ENCODE peak calls at places on chromosomes 7 and 10, in seven cellular contexts. H is GM23248, V is thoracic aorta, R is H1, I is stomach, U is WERI-Rb-1, A is mucosa of descending colon. C is an unnamed sample. For H3K36me3, the result is how much of the 10 kb centered on the place peaks cover.

GRCh38 chr7:137949416-137950262 is 52.2 kb downstream of the CREB3L2 start:
- DNase-seq in U (no peak), A (no peak), V (no peak), R (no peak), H (no peak), I (no peak), C (no peak)

GRCh38 chr10:61899997-61900828 is 1.3 kb upstream of the ARID5B start:
- DNase-seq in H (peak), R (no peak), U (peak), I (peak), V (no peak), A (peak), C (peak)

GRCh38 chr7:108001759-108002725 is 919 bp downstream of the LAMB1 start:
- DNase-seq in V (no peak), R (no peak), H (peak), I (no peak), U (peak), A (no peak), C (no peak)

GRCh38 chr7:88184848-88185304 is 35.0 kb downstream of the SRI start:
- DNase-seq in V (no peak), A (no peak), R (no peak), U (no peak), I (no peak), H (peak), C (no peak)

GRCh38 chr7:88115258-88116195 is 104.3 kb downstream of the SRI start:
- DNase-seq in R (no peak), V (no peak), U (no peak), I (no peak), H (peak), A (no peak), C (no peak)

GRCh38 chr7:105782391-105783063 is 93.9 kb downstream of the ATXN7L1 start:
- DNase-seq in V (no peak), U (no peak), H (peak), I (no peak), R (no peak), A (no peak), C (no peak)

GRCh38 chr7:57404343-57404966 is 45.5 kb upstream of the ZNF716 start:
- DNase-seq in U (no peak), H (no peak), V (no peak), R (no peak), I (no peak), A (peak), C (no peak)

GRCh38 chr7:27176962-27177794 is 3.1 kb upstream of the HOXA10 start:
- DNase-seq in H (peak), R (no peak), U (peak), A (no peak), I (no peak), V (no peak), C (no peak)

GRCh38 chr7:148572067-148572522 is 18.5 kb upstream of the C7orf33 start:
- DNase-seq in I (no peak), A (no peak), H (no peak), R (no peak), U (no peak), V (no peak), C (no peak)

DNA sequence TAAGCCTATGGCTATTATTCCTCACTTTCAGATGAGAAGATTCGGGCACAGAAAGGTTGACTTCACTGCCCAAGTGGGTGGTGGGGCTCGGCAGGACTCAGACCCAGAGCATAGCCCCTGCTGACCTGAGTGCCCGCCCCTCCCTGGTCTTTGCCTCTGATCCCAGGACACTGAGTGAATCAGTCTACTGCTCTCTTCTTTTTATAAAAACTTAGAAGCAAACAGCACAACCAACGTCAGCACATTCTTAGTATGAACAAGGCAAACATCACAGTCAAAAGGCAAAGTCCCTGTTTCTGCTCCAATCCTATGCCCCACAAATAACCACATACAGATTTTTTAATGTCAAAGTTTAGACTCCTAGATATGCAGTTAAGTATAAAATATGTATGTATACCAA is 237.8 kb downstream of the ZMYND11 start:
- DNase-seq in V (no peak), U (no peak), I (no peak), H (peak), R (no peak), A (no peak), C (no peak)
- H3K36me3 ChIP-seq in V (under half), U (under half), I (half or more), H (under half), R (under half), A (under half), C (under half)

GRCh38 chr10:112969542-112969941 is 19.5 kb downstream of the TCF7L2 start:
- DNase-seq in U (no peak), I (no peak), H (no peak), R (no peak), A (peak), V (no peak), C (no peak)
- H3K36me3 ChIP-seq in U (under half), I (half or more), H (under half), R (under half), A (under half), V (under half), C (under half)

DNA sequence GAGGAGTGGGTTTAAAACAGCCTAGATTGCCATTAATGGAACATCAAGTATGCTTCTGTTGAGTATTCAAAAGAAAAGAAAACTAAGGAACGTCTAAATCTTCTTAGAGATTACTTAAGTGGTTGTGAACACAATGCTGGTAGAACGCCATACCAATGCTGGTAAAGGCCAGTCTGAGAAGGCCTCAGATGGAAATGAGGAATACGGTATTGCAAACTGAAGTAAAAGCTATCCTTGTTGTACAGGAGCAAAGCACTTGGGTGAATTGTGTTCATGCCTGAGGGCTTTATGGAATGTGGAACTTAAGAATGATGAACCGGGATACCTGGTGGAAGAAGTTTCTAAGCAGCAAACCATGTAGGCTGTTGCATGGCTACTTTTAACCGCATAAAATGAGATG is 208.0 kb downstream of the KCND2 start:
- DNase-seq in V (no peak), H (no peak), A (no peak), U (no peak), R (no peak), I (no peak), C (no peak)
- H3K36me3 ChIP-seq in V (under half), H (under half), A (under half), U (under half), R (under half), I (under half), C (under half)

GRCh38 chr7:128777156-128778123 is 1.8 kb upstream of the OPN1SW start:
- DNase-seq in R (no peak), V (no peak), U (no peak), I (no peak), H (peak), A (no peak), C (no peak)

GRCh38 chr7:128775744-128776474 is at the start of gene OPN1SW:
- DNase-seq in H (no peak), I (no peak), U (no peak), V (no peak), R (no peak), A (no peak), C (no peak)

GRCh38 chr7:128774921-128775320 is 673 bp downstream of the OPN1SW start:
- DNase-seq in U (no peak), A (no peak), V (no peak), H (no peak), R (no peak), I (no peak), C (no peak)

GRCh38 chr7:128773604-128774003 is 2.0 kb downstream of the OPN1SW start:
- DNase-seq in A (no peak), R (no peak), V (no peak), I (no peak), H (no peak), U (no peak), C (no peak)

DNA sequence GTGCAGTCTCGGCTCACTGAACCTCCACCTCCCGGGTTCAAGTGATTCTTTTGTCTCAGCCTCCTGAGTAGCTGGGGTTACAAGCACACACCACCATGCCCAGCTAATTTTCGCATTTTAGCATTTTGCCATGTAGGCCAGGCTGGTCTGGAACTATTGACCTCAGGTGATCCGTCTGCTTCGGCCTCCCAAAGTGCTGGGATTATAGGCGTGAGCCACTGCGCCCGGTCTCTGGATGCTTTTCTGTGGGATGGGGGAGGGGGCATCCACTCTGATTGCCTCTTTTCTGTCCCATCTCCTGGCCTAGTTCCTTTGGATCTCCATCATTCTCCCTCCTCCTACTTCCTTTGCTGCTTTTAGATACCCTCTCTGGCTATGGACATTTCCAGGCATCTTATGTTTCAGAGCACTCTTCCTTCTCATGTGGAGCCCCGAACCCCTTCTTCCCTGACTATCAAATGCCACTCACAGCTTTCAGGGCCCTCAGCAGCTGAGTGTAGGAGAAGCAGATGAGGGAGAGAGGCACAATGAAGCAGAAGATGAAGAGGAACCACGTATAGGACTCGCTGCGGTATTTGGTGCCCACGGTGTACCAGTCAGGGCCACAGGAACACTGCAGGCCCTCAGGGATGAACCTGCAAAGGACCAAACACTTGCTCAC is 1.4 kb downstream of the OPN1SW start:
- DNase-seq in A (no peak), I (no peak), R (no peak), U (no peak), H (no peak), V (no peak), C (no peak)
- H3K36me3 ChIP-seq in A (under half), I (under half), R (under half), U (under half), H (half or more), V (under half), C (under half)

GRCh38 chr7:94420321-94420720 is 25.6 kb downstream of the COL1A2 start:
- DNase-seq in A (no peak), R (no peak), H (peak), I (no peak), V (no peak), U (no peak), C (no peak)
- H3K36me3 ChIP-seq in A (under half), R (half or more), H (half or more), I (under half), V (half or more), U (under half), C (under half)

GRCh38 chr7:123548406-123548805 is 9.2 kb downstream of the NDUFA5 start:
- DNase-seq in A (no peak), U (no peak), R (no peak), V (no peak), I (no peak), H (peak), C (no peak)
- H3K36me3 ChIP-seq in A (under half), U (half or more), R (under half), V (under half), I (half or more), H (under half), C (under half)

GRCh38 chr10:78071140-78071856 is 37.6 kb downstream of the RPS24 start:
- DNase-seq in I (no peak), A (no peak), H (no peak), R (no peak), U (no peak), V (no peak), C (no peak)

GRCh38 chr10:78071857-78072179 is 38.2 kb downstream of the RPS24 start:
- DNase-seq in A (no peak), H (no peak), V (no peak), U (no peak), I (no peak), R (no peak), C (no peak)

GRCh38 chr10:78069151-78069550 is 35.5 kb downstream of the RPS24 start:
- DNase-seq in V (no peak), A (no peak), U (no peak), R (no peak), H (no peak), I (no peak), C (no peak)

GRCh38 chr10:78070726-78071125 is 37.1 kb downstream of the RPS24 start:
- DNase-seq in A (no peak), R (no peak), I (no peak), U (no peak), H (no peak), V (no peak), C (no peak)

GRCh38 chr10:78072504-78072903 is 38.8 kb downstream of the RPS24 start:
- DNase-seq in A (no peak), I (no peak), V (no peak), H (no peak), U (no peak), R (no peak), C (no peak)
- H3K36me3 ChIP-seq in A (under half), I (under half), V (under half), H (under half), U (under half), R (under half), C (under half)

DNA sequence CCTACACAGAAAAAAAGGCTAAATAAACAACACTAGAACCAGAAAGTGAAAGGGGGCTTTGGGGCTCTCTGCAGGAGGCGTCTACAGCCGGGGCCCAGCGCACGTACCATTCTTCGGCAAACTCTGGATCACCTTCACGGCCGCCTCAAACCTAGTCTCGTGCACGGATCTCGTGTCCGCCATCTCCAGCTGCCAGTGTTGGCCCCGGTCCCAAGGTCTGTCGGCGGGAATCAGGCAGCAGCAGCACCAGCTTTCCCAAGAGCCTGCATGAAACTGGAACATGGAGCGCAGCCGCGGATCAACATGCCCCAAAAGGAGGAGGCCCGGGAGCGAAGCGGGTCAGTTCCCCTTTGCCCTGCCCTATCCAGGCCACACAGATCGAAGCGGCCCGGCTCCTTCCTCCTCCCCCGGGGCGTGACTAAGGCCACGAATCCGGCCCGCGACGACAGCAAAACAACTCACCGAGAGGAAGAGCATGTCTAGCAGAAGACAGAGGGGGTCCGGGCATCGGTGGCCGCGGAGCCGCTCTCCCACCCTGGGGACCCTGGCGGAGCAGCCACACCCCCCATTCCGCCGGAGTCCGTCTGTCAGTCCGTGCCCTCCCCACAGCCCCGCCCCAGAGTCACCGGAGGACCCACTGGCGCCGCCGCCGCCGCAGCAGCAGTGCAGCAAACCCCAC is at the start of gene ACBD5:
- DNase-seq in U (peak), R (no peak), H (peak), A (peak), V (peak), I (peak), C (peak)
- H3K36me3 ChIP-seq in U (under half), R (under half), H (under half), A (under half), V (under half), I (under half), C (under half)